ENCODE peak calls at places on chromosomes 6 and 20, in seven cellular contexts. Y is psoas muscle, D is astrocyte of the spinal cord, M is left lung, U is choroid plexus epithelial cell, J is upper lobe of right lung, X is heart left ventricle. E is an unnamed sample.
A peak's percentile ranks its signal among the peaks of the same experiment; 100 is the strongest.

GRCh38 chr20:51430198-51430950 is 112.1 kb downstream of the NFATC2 start:
- DNase-seq in Y (no peak), D (no peak), M (no peak), U (no peak), J (no peak), X (no peak), E (no peak)

GRCh38 chr20:44566018-44566417 is 16.4 kb upstream of the PKIG start:
- DNase-seq in Y (no peak), D (no peak), M (no peak), U (no peak), J (no peak), X (no peak), E (no peak)

GRCh38 chr20:21397341-21398108 is at the start of gene NKX2-4:
- DNase-seq in Y (no peak), D (no peak), M (no peak), U (no peak), J (no peak), X (no peak), E (no peak)

GRCh38 chr20:46129955-46130481 is 11.9 kb downstream of the CD40 start:
- DNase-seq in Y (no peak), D (no peak), M (no peak), U (no peak), J (no peak), X (no peak), E (no peak)

GRCh38 chr6:151658091-151658490 is 149.4 kb upstream of the ESR1 start:
- DNase-seq in Y (no peak), D (no peak), M (no peak), U (no peak), J (no peak), X (no peak), E (no peak)

GRCh38 chr6:35781290-35781689 is 471 bp downstream of the CLPSL1 start:
- DNase-seq in Y (no peak), D (no peak), M (no peak), U (no peak), J (peak; percentile 12), X (no peak), E (no peak)

GRCh38 chr20:59063358-59064213 is 21.0 kb upstream of the PRELID3B start:
- DNase-seq in Y (no peak), D (peak; percentile 59), M (no peak), U (peak; percentile 27), J (no peak), X (peak; percentile 57), E (no peak)

GRCh38 chr6:4804095-4804494 is 27.9 kb downstream of the CDYL start:
- DNase-seq in Y (no peak), D (peak; percentile 83), M (no peak), U (peak; percentile 71), J (no peak), X (no peak), E (no peak)

GRCh38 chr20:4441191-4441590 is 280.5 kb upstream of the PRND start:
- DNase-seq in Y (no peak), D (no peak), M (no peak), U (no peak), J (no peak), X (no peak), E (no peak)

GRCh38 chr20:37142708-37143107 is 36.4 kb upstream of the RPN2 start:
- DNase-seq in Y (no peak), D (no peak), M (no peak), U (peak; percentile 10), J (no peak), X (no peak), E (no peak)

GRCh38 chr20:43248341-43248740 is 58.6 kb upstream of the PTPRT start:
- DNase-seq in Y (no peak), D (no peak), M (no peak), U (no peak), J (no peak), X (no peak), E (no peak)

GRCh38 chr20:57629976-57630525 is 9.8 kb upstream of the ZBP1 start:
- DNase-seq in Y (no peak), D (no peak), M (peak; percentile 33), U (no peak), J (peak; percentile 62), X (no peak), E (no peak)

GRCh38 chr20:61835791-61836350 is 229.8 kb downstream of the TAF4 start:
- DNase-seq in Y (peak; percentile 24), D (no peak), M (no peak), U (no peak), J (no peak), X (no peak), E (no peak)

GRCh38 chr6:133855994-133856393 is 32.9 kb upstream of the TCF21 start:
- DNase-seq in Y (no peak), D (no peak), M (no peak), U (no peak), J (no peak), X (no peak), E (no peak)

GRCh38 chr6:134029495-134030455 is 22.6 kb downstream of the SLC2A12 start:
- DNase-seq in Y (no peak), D (peak; percentile 79), M (no peak), U (peak; percentile 94), J (no peak), X (no peak), E (no peak)

GRCh38 chr6:13413466-13413862 is 73.9 kb downstream of the GFOD1 start:
- DNase-seq in Y (peak; percentile 56), D (peak; percentile 45), M (no peak), U (peak; percentile 71), J (no peak), X (no peak), E (no peak)

GRCh38 chr20:48294942-48295341 is 509.7 kb upstream of the SULF2 start:
- DNase-seq in Y (no peak), D (no peak), M (no peak), U (no peak), J (no peak), X (no peak), E (no peak)

GRCh38 chr6:22474283-22474682 is 95.1 kb upstream of the HDGFL1 start:
- DNase-seq in Y (no peak), D (no peak), M (no peak), U (no peak), J (no peak), X (no peak), E (no peak)

GRCh38 chr6:22471746-22472145 is 97.6 kb upstream of the HDGFL1 start:
- DNase-seq in Y (no peak), D (no peak), M (no peak), U (no peak), J (no peak), X (no peak), E (no peak)

GRCh38 chr6:22468566-22468965 is 100.8 kb upstream of the HDGFL1 start:
- DNase-seq in Y (no peak), D (peak; percentile 27), M (no peak), U (peak; percentile 48), J (no peak), X (no peak), E (no peak)

GRCh38 chr6:22470454-22471368 is 98.7 kb upstream of the HDGFL1 start:
- DNase-seq in Y (no peak), D (peak; percentile 70), M (peak; percentile 55), U (peak; percentile 65), J (peak; percentile 65), X (peak; percentile 69), E (peak; percentile 87)

GRCh38 chr6:22471369-22471690 is 98.0 kb upstream of the HDGFL1 start:
- DNase-seq in Y (no peak), D (no peak), M (no peak), U (no peak), J (no peak), X (no peak), E (no peak)
- H3K4me3 ChIP-seq in Y (peak overlapping the region; percentile 42), D (no peak overlapping the region), M (no peak overlapping the region), U (no peak overlapping the region), J (no peak overlapping the region), X (no peak overlapping the region), E (no peak overlapping the region)

GRCh38 chr6:24069546-24069945 is 56.5 kb upstream of the NRSN1 start:
- DNase-seq in Y (no peak), D (no peak), M (no peak), U (no peak), J (no peak), X (no peak), E (no peak)

GRCh38 chr6:24064832-24065231 is 61.2 kb upstream of the NRSN1 start:
- DNase-seq in Y (no peak), D (no peak), M (no peak), U (no peak), J (no peak), X (no peak), E (no peak)

GRCh38 chr6:24060982-24061754 is 64.8 kb upstream of the NRSN1 start:
- DNase-seq in Y (no peak), D (no peak), M (no peak), U (no peak), J (no peak), X (no peak), E (no peak)

DNA sequence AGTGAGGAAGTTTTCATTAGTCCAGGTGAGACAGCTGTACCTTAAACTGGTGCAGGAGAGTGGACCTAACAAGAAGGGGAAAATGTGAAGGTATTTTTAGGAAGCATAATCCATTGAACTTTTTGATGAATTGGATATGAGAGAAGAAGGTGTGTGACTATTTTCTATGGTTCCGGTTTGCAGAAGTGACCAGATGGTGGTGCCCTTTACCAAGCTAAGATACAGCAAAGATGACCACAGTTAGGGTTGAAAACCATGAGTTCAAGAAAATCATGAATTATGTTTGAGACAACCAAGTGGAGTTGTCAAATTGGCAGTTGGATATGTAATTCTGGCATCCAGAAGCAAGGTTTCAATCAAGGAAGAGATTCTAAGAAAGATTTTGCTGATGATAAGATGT is 61.9 kb upstream of the NRSN1 start:
- DNase-seq in Y (no peak), D (no peak), M (no peak), U (peak; percentile 25), J (no peak), X (no peak), E (no peak)
- TF ChIP-seq CTCF in Y (peak; percentile 10), D (peak; percentile 10), M (no peak), U (peak; percentile 39), J (peak; percentile 26), X (peak; percentile 26), E (no peak)

DNA sequence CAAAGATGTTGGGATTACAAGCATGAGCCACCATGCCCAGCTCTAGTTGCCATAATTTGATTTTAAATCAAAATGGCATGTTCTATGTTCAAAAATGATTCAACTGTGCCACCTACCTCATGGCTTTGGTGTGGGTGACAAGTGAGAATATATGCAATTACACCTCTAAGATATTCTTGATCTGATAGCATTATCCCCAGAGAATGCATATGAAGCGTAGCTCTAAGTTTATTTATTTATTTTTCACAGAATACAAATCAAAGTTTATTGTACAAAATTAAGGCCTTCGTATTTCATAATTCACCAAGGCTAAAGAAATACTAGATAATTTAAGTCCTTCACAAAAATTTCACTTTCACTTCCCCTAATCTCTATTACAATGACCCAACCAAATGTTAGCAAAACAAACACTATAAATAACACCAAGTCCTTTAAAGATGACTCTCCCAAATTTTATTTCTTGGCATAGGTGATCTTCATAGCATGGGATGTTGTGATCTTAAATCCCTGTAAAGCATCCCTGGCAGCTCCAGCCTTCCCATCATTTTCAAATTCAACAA is 205.9 kb upstream of the TAB2 start:
- DNase-seq in Y (no peak), D (no peak), M (no peak), U (no peak), J (no peak), X (no peak), E (no peak)
- H3K4me3 ChIP-seq in Y (no peak overlapping the region), D (no peak overlapping the region), M (no peak overlapping the region), U (no peak overlapping the region), J (no peak overlapping the region), X (no peak overlapping the region), E (no peak overlapping the region)

GRCh38 chr6:50658561-50658960 is 54.8 kb upstream of the TFAP2D start:
- DNase-seq in Y (no peak), D (no peak), M (no peak), U (no peak), J (no peak), X (no peak), E (no peak)

GRCh38 chr6:50661636-50662035 is 51.7 kb upstream of the TFAP2D start:
- DNase-seq in Y (no peak), D (no peak), M (no peak), U (no peak), J (no peak), X (no peak), E (no peak)

GRCh38 chr6:50663806-50664205 is 49.5 kb upstream of the TFAP2D start:
- DNase-seq in Y (no peak), D (no peak), M (no peak), U (no peak), J (no peak), X (no peak), E (no peak)
- TF ChIP-seq CTCF in Y (no peak), D (no peak), M (no peak), U (no peak), J (no peak), X (no peak), E (no peak)